ENCODE peak calls at places on chromosome 13, in nine cellular contexts. J is astrocyte, K is PC-3, U is fibroblast of lung, L is hepatocyte, X is neural progenitor cell, H is H9, O is GM23338, Y is endothelial cell of umbilical vein. A is an unnamed sample.

GRCh38 chr13:75788494-75788991 is 152.4 kb downstream of the LMO7 start:
- DNase-seq in K (peak; percentile 58), X (no peak), L (no peak), J (peak; percentile 92), H (no peak), Y (peak; percentile 85), O (no peak), U (peak; percentile 90), A (peak; percentile 52)

GRCh38 chr13:40376867-40377266 is 289.6 kb downstream of the FOXO1 start:
- DNase-seq in J (no peak), H (no peak), L (no peak), X (no peak), Y (peak; percentile 23), K (no peak), O (no peak), U (no peak), A (no peak)

GRCh38 chr13:43005460-43006236 is 13.6 kb upstream of the EPSTI1 start:
- DNase-seq in L (no peak), H (no peak), U (peak; percentile 14), X (no peak), K (peak; percentile 61), Y (peak; percentile 44), J (peak; percentile 58), O (peak; percentile 28), A (peak; percentile 62)

GRCh38 chr13:106105153-106105552 is 430.3 kb downstream of the EFNB2 start:
- DNase-seq in O (no peak), H (no peak), Y (peak; percentile 25), J (no peak), L (no peak), U (no peak), X (no peak), K (peak; percentile 32), A (peak; percentile 87)

GRCh38 chr13:99104396-99104795 is 96.3 kb upstream of the UBAC2 start:
- DNase-seq in Y (no peak), J (no peak), K (no peak), U (no peak), O (no peak), L (no peak), H (no peak), X (no peak), A (no peak)

GRCh38 chr13:76758738-76759137 is 127.5 kb downstream of the KCTD12 start:
- DNase-seq in H (no peak), Y (peak; percentile 50), X (no peak), O (no peak), U (peak; percentile 56), L (no peak), J (no peak), K (peak; percentile 25), A (no peak)

GRCh38 chr13:74074723-74075122 is 59.5 kb downstream of the KLF12 start:
- DNase-seq in U (no peak), K (peak; percentile 34), Y (peak; percentile 51), O (no peak), X (no peak), J (peak; percentile 58), H (no peak), L (no peak), A (no peak)

GRCh38 chr13:44068737-44069136 is 189.0 kb downstream of the LACC1 start:
- DNase-seq in L (no peak), X (no peak), J (peak; percentile 82), U (peak; percentile 71), K (peak; percentile 82), H (no peak), Y (peak; percentile 25), O (peak; percentile 41), A (no peak)

DNA sequence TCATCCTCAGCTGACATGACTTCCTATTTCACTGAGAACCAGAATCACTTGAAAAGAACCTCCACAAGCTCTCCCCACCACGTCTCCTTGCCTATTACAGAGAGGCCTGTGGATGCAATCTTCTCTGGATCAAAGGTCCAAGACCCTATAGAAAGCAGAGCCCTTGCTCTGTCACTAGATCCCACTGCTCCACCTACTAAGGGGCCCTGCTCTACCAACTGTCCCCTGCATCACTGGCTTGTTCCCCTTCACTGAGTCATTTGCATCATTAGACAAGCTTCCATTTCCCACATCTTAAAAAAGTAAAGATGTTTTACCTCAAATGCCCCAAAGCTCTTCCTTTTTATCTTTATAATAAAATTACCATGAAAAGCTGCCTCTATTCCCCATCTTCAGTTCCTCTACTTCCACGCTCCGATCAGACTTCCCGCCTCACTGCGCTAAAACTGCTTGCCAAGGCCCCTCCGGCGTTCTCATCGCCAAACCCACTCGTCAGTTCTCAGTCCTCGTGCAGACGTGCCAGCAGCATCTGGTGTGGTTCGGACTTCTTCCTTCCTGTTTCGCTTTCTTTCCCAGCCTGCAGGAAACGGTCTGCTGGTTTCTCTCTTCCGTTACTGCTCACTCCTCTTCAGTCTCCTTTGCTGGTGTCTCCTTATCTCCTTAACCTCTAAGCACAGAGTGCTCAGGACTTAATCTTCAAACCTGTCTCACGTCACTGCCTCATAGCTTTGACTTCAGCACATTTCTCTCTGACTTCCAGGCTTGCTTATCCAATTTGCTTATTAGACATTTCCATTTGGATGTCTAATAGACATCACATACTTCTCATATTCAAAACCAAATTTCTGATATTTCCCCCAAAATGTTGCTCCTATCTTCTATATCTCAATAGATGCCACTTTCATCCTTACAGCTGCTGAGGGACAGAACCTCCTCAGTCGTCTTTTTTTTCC is 40.5 kb downstream of the RCBTB2 start:
- DNase-seq in U (peak; percentile 52), O (no peak), K (no peak), Y (peak; percentile 87), X (no peak), H (no peak), J (no peak), L (peak; percentile 27), A (no peak)
- H2AFZ ChIP-seq in U (peak overlapping the region; percentile 95), O (no peak overlapping the region), K (no peak overlapping the region), Y (peak overlapping the region; percentile 66), X (no peak overlapping the region), H (no peak overlapping the region), J (no peak overlapping the region), L (peak overlapping the region; percentile 27), A (no peak overlapping the region)

GRCh38 chr13:113926951-113927660 is 46.8 kb downstream of the C13orf46 start:
- DNase-seq in H (peak; percentile 15), L (no peak), U (no peak), Y (no peak), O (no peak), J (no peak), X (no peak), K (no peak), A (no peak)

GRCh38 chr13:113927661-113928581 is 46.0 kb downstream of the C13orf46 start:
- DNase-seq in Y (no peak), J (peak; percentile 87), L (peak; percentile 52), H (peak; percentile 22), U (peak; percentile 97), K (no peak), X (no peak), O (no peak), A (peak; percentile 66)

GRCh38 chr13:113930711-113931637 is 42.9 kb downstream of the C13orf46 start:
- DNase-seq in O (no peak), Y (no peak), H (peak; percentile 21), U (no peak), X (no peak), J (no peak), K (no peak), L (no peak), A (no peak)

GRCh38 chr13:113929628-113930615 is 44.0 kb downstream of the C13orf46 start:
- DNase-seq in U (no peak), H (peak; percentile 39), K (no peak), L (no peak), J (no peak), O (peak; percentile 23), X (no peak), Y (no peak), A (no peak)

DNA sequence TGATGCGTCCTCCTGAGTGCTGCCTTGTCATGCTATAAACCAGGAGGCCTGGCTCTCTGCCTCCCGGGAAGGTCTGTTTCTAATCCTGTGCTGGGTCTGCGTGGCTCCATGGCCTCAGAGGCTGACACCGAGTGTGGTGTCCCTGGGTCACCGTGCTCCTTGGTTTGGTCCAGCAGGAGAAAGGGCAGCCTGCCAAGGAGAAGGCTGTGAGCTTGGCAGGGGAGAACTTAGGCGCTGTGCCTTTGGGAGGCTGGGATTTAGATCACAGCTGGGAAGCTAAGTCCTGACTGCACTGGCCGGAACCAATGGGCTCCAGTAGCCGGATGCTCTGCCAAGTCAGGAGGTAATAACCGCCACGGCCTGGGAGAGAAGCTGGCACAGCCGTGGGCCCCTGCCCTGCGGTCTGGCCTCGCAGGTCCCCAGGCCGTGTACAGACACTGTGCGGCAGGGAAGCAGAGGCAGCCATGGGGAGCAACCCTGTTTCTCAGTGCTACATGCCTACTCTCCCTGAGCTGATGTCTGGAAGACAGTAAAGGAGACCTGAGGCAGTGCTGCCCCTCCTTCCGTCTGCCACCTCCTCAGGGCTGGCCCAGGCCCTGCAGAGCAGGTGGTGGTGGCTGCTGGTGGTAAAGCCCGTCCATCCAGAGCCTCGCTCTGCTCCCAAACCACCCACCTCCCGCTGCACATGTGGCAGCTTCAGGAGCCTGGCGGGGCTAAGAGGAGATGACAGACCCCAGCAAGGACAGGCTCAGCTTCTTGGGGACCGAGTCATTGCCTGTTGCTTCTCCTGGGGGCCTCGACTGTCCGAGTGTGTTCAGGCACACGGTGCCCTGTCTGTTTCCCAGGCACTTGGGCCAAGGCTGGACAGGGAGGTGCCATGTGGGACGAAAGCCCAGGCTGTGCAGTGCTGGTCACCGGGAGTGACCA is 44.9 kb downstream of the C13orf46 start:
- DNase-seq in Y (no peak), L (peak; percentile 50), U (peak; percentile 90), K (no peak), H (peak; percentile 22), X (no peak), J (peak; percentile 51), O (no peak), A (no peak)
- H3K27ac ChIP-seq in Y (no peak overlapping the region), L (peak overlapping the region; percentile 57), U (peak overlapping the region; percentile 87), K (no peak overlapping the region), H (no peak overlapping the region), X (no peak overlapping the region), J (peak overlapping the region; percentile 5), O (no peak overlapping the region), A (no peak overlapping the region)

GRCh38 chr13:50081899-50082425 is 66.7 kb downstream of the KCNRG start:
- DNase-seq in X (peak; percentile 99), U (peak; percentile 99), H (peak; percentile 99), K (peak; percentile 95), O (peak; percentile 99), Y (peak; percentile 100), J (peak; percentile 95), L (peak; percentile 99), A (peak; percentile 95)
- H2AFZ ChIP-seq in X (peak overlapping the region; percentile 95), U (peak overlapping the region; percentile 84), H (no peak overlapping the region), K (peak overlapping the region; percentile 83), O (peak overlapping the region; percentile 87), Y (peak overlapping the region; percentile 90), J (peak overlapping the region; percentile 79), L (peak overlapping the region; percentile 36), A (peak overlapping the region; percentile 88)

GRCh38 chr13:94239135-94239534 is 240.3 kb downstream of the DCT start:
- DNase-seq in L (no peak), O (no peak), H (no peak), K (peak; percentile 53), Y (no peak), U (peak; percentile 26), X (no peak), J (peak; percentile 87), A (no peak)

GRCh38 chr13:94248454-94249233 is 230.8 kb downstream of the DCT start:
- DNase-seq in U (peak; percentile 27), O (no peak), K (no peak), H (no peak), J (no peak), L (no peak), X (no peak), Y (no peak), A (no peak)

GRCh38 chr13:94247890-94248289 is 231.6 kb downstream of the DCT start:
- DNase-seq in H (no peak), K (no peak), L (no peak), O (no peak), U (no peak), Y (no peak), J (no peak), X (no peak), A (no peak)

GRCh38 chr13:94246495-94246894 is 233.0 kb downstream of the DCT start:
- DNase-seq in L (no peak), O (no peak), H (no peak), J (no peak), X (no peak), Y (no peak), K (no peak), U (no peak), A (no peak)

DNA sequence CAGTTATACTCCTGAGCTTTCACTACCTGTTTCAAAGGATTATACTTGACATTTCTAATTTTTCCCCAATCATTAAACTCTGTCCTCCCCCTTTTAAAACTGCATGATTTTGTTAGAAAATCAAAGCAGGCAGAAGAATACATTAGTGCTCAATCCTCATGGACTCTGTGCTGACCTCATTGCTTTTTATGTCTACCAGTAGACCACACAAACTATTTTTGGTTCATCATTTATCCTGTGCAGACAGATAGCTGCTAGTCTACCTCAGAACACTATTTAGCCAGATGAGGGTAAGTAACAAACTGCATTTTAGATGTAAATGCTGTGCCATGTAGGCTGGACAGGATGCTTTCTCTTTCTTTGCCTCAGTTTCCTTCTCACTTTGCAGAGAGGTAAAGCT is 235.9 kb downstream of the DCT start:
- DNase-seq in Y (no peak), L (no peak), U (no peak), H (no peak), K (no peak), J (peak; percentile 33), O (no peak), X (no peak), A (no peak)
- H3K27ac ChIP-seq in Y (no peak overlapping the region), L (no peak overlapping the region), U (no peak overlapping the region), H (no peak overlapping the region), K (no peak overlapping the region), J (no peak overlapping the region), O (no peak overlapping the region), X (no peak overlapping the region), A (no peak overlapping the region)

A was measured in PC-9.